ENCODE peak calls at places on chromosomes 11 and 22, in four cellular contexts. D is activated naive CD4-positive, alpha-beta T cell; M is CD4-positive, alpha-beta T cell; Q is OCI-M1. T is an unnamed sample.

GRCh38 chr11:122976734-122977454 is 4.7 kb downstream of the BSX start:
- DNase-seq in Q (no peak), D (no peak), M (no peak), T (no peak)

GRCh38 chr11:131145806-131146205 is 224.6 kb upstream of the NTM start:
- DNase-seq in D (no peak), M (no peak), Q (no peak), T (no peak)

GRCh38 chr11:10327254-10327653 is 22.4 kb downstream of the ADM start:
- DNase-seq in D (no peak), Q (peak; percentile 93), M (no peak), T (no peak)

GRCh38 chr11:7918141-7918540 is 12.9 kb downstream of the OR10A6 start:
- DNase-seq in M (no peak), D (no peak), Q (no peak), T (no peak)

GRCh38 chr11:114058026-114058706 is 1.3 kb upstream of the ZBTB16 start:
- DNase-seq in Q (no peak), D (no peak), M (no peak), T (no peak)

GRCh38 chr11:58632510-58632909 is 10.0 kb downstream of the CNTF start:
- DNase-seq in D (no peak), Q (no peak), M (no peak), T (no peak)

GRCh38 chr11:30914143-30914762 is 328.1 kb upstream of the MPPED2 start:
- DNase-seq in Q (peak; percentile 49), D (no peak), M (no peak), T (no peak)

GRCh38 chr22:41238570-41239442 is 1.9 kb downstream of the CHADL start:
- DNase-seq in D (no peak), M (no peak), Q (no peak), T (no peak)

GRCh38 chr11:20671856-20672546 is 2.6 kb downstream of the NELL1 start:
- DNase-seq in M (no peak), D (no peak), Q (peak; percentile 29), T (no peak)

GRCh38 chr22:42562282-42562681 is 8.5 kb downstream of the SERHL2 start:
- DNase-seq in Q (peak; percentile 23), M (no peak), D (no peak), T (peak; percentile 76)

GRCh38 chr11:85947431-85948272 is 92.5 kb downstream of the CCDC83 start:
- DNase-seq in Q (no peak), D (no peak), M (no peak), T (peak; percentile 75)

GRCh38 chr11:76794371-76795284 is 11.5 kb downstream of the TSKU start:
- DNase-seq in D (no peak), M (no peak), Q (no peak), T (no peak)

GRCh38 chr11:86395061-86395551 is 20.4 kb downstream of the CCDC81 start:
- DNase-seq in M (no peak), Q (peak; percentile 64), D (no peak), T (no peak)

GRCh38 chr11:17748761-17749721 is 14.5 kb downstream of the KCNC1 start:
- DNase-seq in D (no peak), Q (no peak), M (no peak), T (no peak)

GRCh38 chr11:65607614-65608426 is 6.2 kb downstream of the MAP3K11 start:
- DNase-seq in Q (no peak), D (no peak), M (no peak), T (no peak)

GRCh38 chr11:30936476-30936875 is 350.3 kb upstream of the MPPED2 start:
- DNase-seq in D (no peak), Q (no peak), M (no peak), T (no peak)

GRCh38 chr11:77201370-77201769 is 73.3 kb downstream of the MYO7A start:
- DNase-seq in Q (no peak), M (no peak), D (no peak), T (no peak)

GRCh38 chr22:41264408-41264941 is 21.5 kb downstream of the RANGAP1 start:
- DNase-seq in Q (no peak), D (no peak), M (no peak), T (no peak)

GRCh38 chr22:23306438-23306921 is 126.2 kb downstream of the BCR start:
- DNase-seq in D (no peak), M (no peak), Q (no peak), T (no peak)

GRCh38 chr11:57786436-57786835 is 24.8 kb downstream of the CTNND1 start:
- DNase-seq in Q (no peak), D (no peak), M (no peak), T (no peak)

GRCh38 chr11:69362315-69362714 is 68.4 kb downstream of the MYEOV start:
- DNase-seq in Q (peak; percentile 62), M (no peak), D (no peak), T (no peak)

GRCh38 chr22:24061124-24061684 is 50.1 kb downstream of the CABIN1 start:
- DNase-seq in M (no peak), Q (no peak), D (no peak), T (no peak)

GRCh38 chr11:19790831-19791552 is 78.4 kb downstream of the NAV2 start:
- DNase-seq in M (no peak), Q (no peak), D (no peak), T (no peak)

GRCh38 chr11:68186061-68186460 is 27.0 kb downstream of the KMT5B start:
- DNase-seq in D (no peak), Q (no peak), M (no peak), T (no peak)

GRCh38 chr11:120565436-120566155 is 54.0 kb downstream of the GRIK4 start:
- DNase-seq in Q (no peak), D (no peak), M (no peak), T (no peak)

GRCh38 chr11:17581036-17581731 is 34.1 kb downstream of the OTOG start:
- DNase-seq in D (no peak), M (no peak), Q (no peak), T (no peak)

GRCh38 chr11:6587360-6587953 is 16.0 kb downstream of the RRP8 start:
- DNase-seq in Q (no peak), M (no peak), D (no peak), T (no peak)

GRCh38 chr11:8357505-8357888 is 93.8 kb upstream of the LMO1 start:
- DNase-seq in Q (no peak), M (no peak), D (no peak), T (no peak)

GRCh38 chr11:104694259-104695070 is 203.8 kb downstream of the CASP12 start:
- DNase-seq in M (no peak), Q (peak; percentile 42), D (no peak), T (peak; percentile 79)

T was measured in MV-4-11.